ENCODE peak calls at places on chromosomes 12 and 14, in five cellular contexts. E is Panc1, C is GM23338, W is HCT116, J is kidney epithelial cell. O is an unnamed sample.

GRCh38 chr14:62592877-62593276 is 452.4 kb downstream of the KCNH5 start:
- DNase-seq in E (no peak), W (no peak), C (no peak), J (no peak), O (no peak)

GRCh38 chr14:34368115-34368970 is 93.7 kb downstream of the SPTSSA start:
- DNase-seq in C (no peak), W (no peak), J (no peak), E (no peak), O (peak; percentile 46)

GRCh38 chr12:11652351-11653040 is 3.0 kb downstream of the ETV6 start:
- DNase-seq in E (no peak), C (peak; percentile 18), J (no peak), W (no peak), O (no peak)

GRCh38 chr14:100410056-100410565 is 87.0 kb downstream of the SLC25A47 start:
- DNase-seq in E (no peak), C (peak; percentile 78), J (no peak), W (no peak), O (no peak)

GRCh38 chr12:20150835-20151234 is 217.5 kb upstream of the PDE3A start:
- DNase-seq in J (no peak), E (no peak), C (no peak), W (no peak), O (no peak)

GRCh38 chr14:78863143-78863542 is 693.0 kb downstream of the NRXN3 start:
- DNase-seq in E (no peak), W (no peak), C (peak; percentile 65), J (no peak), O (no peak)

GRCh38 chr14:37036669-37037341 is 135.6 kb downstream of the SLC25A21 start:
- DNase-seq in C (no peak), J (no peak), W (no peak), E (no peak), O (no peak)

GRCh38 chr12:117058442-117059072 is 40.7 kb downstream of the TESC start:
- DNase-seq in C (no peak), E (no peak), J (no peak), W (no peak), O (no peak)

GRCh38 chr14:31435276-31435675 is 14.9 kb upstream of the HEATR5A start:
- DNase-seq in C (no peak), E (no peak), W (no peak), J (no peak), O (peak; percentile 85)

GRCh38 chr12:56224954-56225353 is 812 bp downstream of the NABP2 start:
- DNase-seq in W (no peak), J (no peak), E (no peak), C (no peak), O (no peak)

GRCh38 chr12:18907793-18908580 is 170.1 kb downstream of the CAPZA3 start:
- DNase-seq in J (no peak), W (no peak), C (no peak), E (no peak), O (no peak)

GRCh38 chr14:22814945-22815713 is at the start of gene SLC7A7:
- DNase-seq in C (peak; percentile 15), J (no peak), E (no peak), W (no peak), O (no peak)

GRCh38 chr14:55458800-55459577 is 18.6 kb upstream of the TBPL2 start:
- DNase-seq in W (no peak), C (no peak), E (no peak), J (no peak), O (no peak)

GRCh38 chr12:76637807-76638206 is 78.2 kb upstream of the OSBPL8 start:
- DNase-seq in J (peak; percentile 26), W (no peak), E (no peak), C (no peak), O (no peak)

GRCh38 chr12:11879306-11879705 is 191.4 kb upstream of the BCL2L14 start:
- DNase-seq in C (no peak), E (no peak), W (no peak), J (no peak), O (peak; percentile 14)

GRCh38 chr12:92414383-92415065 is 268.9 kb upstream of the BTG1 start:
- DNase-seq in W (no peak), J (no peak), E (no peak), C (no peak), O (no peak)

GRCh38 chr12:65827827-65828231 is 3.5 kb downstream of the HMGA2 start:
- DNase-seq in E (no peak), C (peak; percentile 67), J (no peak), W (no peak), O (no peak)

GRCh38 chr14:99136047-99136400 is 136.0 kb downstream of the BCL11B start:
- DNase-seq in C (no peak), E (no peak), J (no peak), W (no peak), O (no peak)

GRCh38 chr12:29207120-29207519 is 58.0 kb downstream of the FAR2 start:
- DNase-seq in E (no peak), W (no peak), J (no peak), C (peak; percentile 37), O (no peak)

GRCh38 chr12:131108171-131108955 is 154.7 kb downstream of the ADGRD1 start:
- DNase-seq in C (no peak), E (no peak), J (no peak), W (no peak), O (no peak)

GRCh38 chr14:72948481-72949138 is 22.3 kb downstream of the DCAF4 start:
- DNase-seq in W (peak; percentile 27), J (no peak), C (peak; percentile 78), E (peak; percentile 35), O (no peak)

GRCh38 chr12:11929714-11930113 is 141.0 kb upstream of the BCL2L14 start:
- DNase-seq in C (no peak), J (no peak), W (no peak), E (no peak), O (no peak)

GRCh38 chr12:46933947-46934346 is 108.2 kb upstream of the SLC38A4 start:
- DNase-seq in J (no peak), C (peak; percentile 59), W (no peak), E (peak; percentile 56), O (no peak)

GRCh38 chr12:94134226-94134795 is 14.1 kb upstream of the PLXNC1 start:
- DNase-seq in J (peak; percentile 12), C (peak; percentile 62), W (peak; percentile 61), E (peak; percentile 20), O (peak; percentile 17)

GRCh38 chr14:57991353-57991752 is 125.5 kb upstream of the SLC35F4 start:
- DNase-seq in W (no peak), E (no peak), J (no peak), C (no peak), O (no peak)

GRCh38 chr12:24455811-24456210 is 493.1 kb downstream of the BCAT1 start:
- DNase-seq in E (no peak), W (no peak), C (no peak), J (no peak), O (no peak)

GRCh38 chr12:114447274-114447716 is 41.4 kb upstream of the TBX5 start:
- DNase-seq in E (no peak), C (peak; percentile 56), J (no peak), W (no peak), O (no peak)

GRCh38 chr12:27179399-27180214 is 64.5 kb upstream of the STK38L start:
- DNase-seq in J (peak; percentile 96), C (no peak), E (peak; percentile 82), W (peak; percentile 74), O (peak; percentile 69)

GRCh38 chr14:59101441-59101840 is 87.0 kb upstream of the DAAM1 start:
- DNase-seq in E (no peak), J (no peak), W (no peak), C (no peak), O (no peak)

GRCh38 chr12:48183876-48184548 is 568 bp downstream of the CCDC184 start:
- DNase-seq in C (peak; percentile 54), J (no peak), E (no peak), W (no peak), O (no peak)
- H3K4me3 ChIP-seq in C (peak overlapping the region; percentile 81), J (peak overlapping the region; percentile 54), E (peak overlapping the region; percentile 86), W (peak overlapping the region; percentile 64), O (peak overlapping the region; percentile 56)

DNA sequence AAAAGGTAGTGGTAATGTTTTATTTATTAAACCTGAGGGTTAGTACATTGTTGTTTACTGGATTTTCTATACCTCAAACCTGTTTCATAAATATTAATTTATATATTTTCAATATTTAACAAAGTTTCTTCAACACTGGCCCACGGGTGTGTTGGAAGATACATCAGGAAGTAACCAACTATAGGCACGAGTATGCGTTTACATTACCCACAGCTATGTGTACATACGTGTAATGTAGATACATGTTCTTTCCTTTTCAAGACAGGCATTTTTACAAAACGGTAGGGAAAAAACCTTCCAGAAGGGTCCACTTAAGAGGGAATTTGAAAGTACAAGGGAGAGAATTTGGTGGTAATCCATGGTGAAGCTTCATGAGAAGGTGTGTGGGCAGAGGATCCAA is 17.8 kb upstream of the KCNA1 start:
- DNase-seq in E (no peak), W (no peak), C (no peak), J (no peak), O (no peak)
- H3K27me3 ChIP-seq in E (no peaks in the 10 kb centered on the region), W (peaks cover 41% of the 10 kb centered on the region), C (no peaks in the 10 kb centered on the region), J (no peaks in the 10 kb centered on the region), O (peaks cover 2% of the 10 kb centered on the region)

GRCh38 chr12:68109001-68109400 is 50.5 kb downstream of the IFNG start:
- DNase-seq in W (no peak), C (no peak), J (no peak), E (no peak), O (no peak)

GRCh38 chr12:68118096-68118755 is 41.3 kb downstream of the IFNG start:
- DNase-seq in C (peak; percentile 57), J (no peak), W (no peak), E (no peak), O (no peak)

GRCh38 chr12:68109444-68110217 is 49.9 kb downstream of the IFNG start:
- DNase-seq in W (no peak), C (no peak), E (no peak), J (no peak), O (no peak)

GRCh38 chr12:68111995-68112394 is 47.5 kb downstream of the IFNG start:
- DNase-seq in W (no peak), J (no peak), C (no peak), E (no peak), O (no peak)

DNA sequence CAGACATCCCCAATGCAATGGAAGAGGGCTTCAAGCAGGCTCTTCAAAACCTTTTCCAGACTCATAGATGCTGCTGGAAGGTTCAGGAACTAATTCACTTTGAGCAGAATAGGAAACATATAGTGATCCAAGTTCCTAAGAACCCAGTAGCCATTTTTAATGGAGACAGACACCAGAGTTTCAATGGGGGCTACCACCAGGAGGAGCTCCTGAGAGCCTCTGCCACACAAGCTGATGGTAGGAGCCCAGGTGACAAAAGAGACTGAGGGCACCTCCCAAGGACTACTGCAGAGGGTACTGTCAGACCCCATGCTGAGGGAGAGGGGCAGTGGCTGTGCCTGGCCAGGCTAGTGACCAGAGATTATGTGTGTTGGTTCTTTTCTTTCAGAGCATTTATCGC is 45.9 kb downstream of the IFNG start:
- DNase-seq in C (peak; percentile 72), W (peak; percentile 22), E (no peak), J (no peak), O (no peak)
- TF ChIP-seq CTCF in C (peak; percentile 79), W (peak; percentile 28), E (peak; percentile 63), J (peak; percentile 30), O (peak; percentile 18)

DNA sequence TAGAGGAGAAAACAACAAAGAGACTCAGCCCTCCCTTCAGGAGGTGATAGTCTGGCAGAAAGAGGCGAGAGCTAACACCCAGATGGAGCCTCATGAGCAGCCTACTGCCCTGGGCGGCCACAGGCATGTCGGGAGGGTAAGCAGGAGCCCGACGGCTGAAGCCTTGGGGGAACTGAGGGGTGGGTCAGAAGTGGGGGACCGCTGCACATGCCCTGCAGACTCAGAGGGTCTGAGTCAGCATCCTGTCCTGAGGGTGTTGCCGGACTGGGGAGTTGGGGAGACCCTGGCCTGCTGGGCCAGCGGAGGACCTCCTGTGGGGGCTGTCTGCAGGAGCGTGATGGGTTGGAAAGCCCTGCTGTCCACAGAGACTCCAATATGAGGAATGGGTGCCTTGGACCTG is 15.9 kb upstream of the INF2 start:
- DNase-seq in C (no peak), J (no peak), E (no peak), W (no peak), O (no peak)
- H3K4me3 ChIP-seq in C (no peak overlapping the region), J (no peak overlapping the region), E (no peak overlapping the region), W (no peak overlapping the region), O (no peak overlapping the region)